ENCODE peak calls at places on chromosomes 4 and X, in eight cellular contexts. H, L, E, I, P, A, S and D are unnamed samples.
A peak's percentile ranks its signal among the peaks of the same experiment; 100 is the strongest.

GRCh38 chr4:3339566-3339965 is 46.7 kb downstream of the RGS12 start:
- DNase-seq in A (no peak), P (no peak), I (no peak), L (peak; percentile 86), S (no peak), E (no peak), H (no peak), D (no peak)

GRCh38 chrX:39238017-39238416 is 436.8 kb downstream of the MID1IP1 start:
- DNase-seq in I (no peak), E (no peak), L (no peak), A (no peak), H (no peak), S (no peak), P (no peak), D (no peak)

GRCh38 chrX:30364229-30364628 is 55.0 kb upstream of the NR0B1 start:
- DNase-seq in H (no peak), P (no peak), A (no peak), I (no peak), S (no peak), E (no peak), L (no peak), D (no peak)

GRCh38 chr4:1285790-1286553 is 3.7 kb upstream of the MAEA start:
- DNase-seq in L (no peak), H (no peak), P (no peak), I (peak; percentile 63), S (no peak), E (peak; percentile 48), A (no peak), D (no peak)

GRCh38 chr4:177339794-177340374 is 30.2 kb downstream of the NEIL3 start:
- DNase-seq in H (no peak), S (peak; percentile 30), E (peak; percentile 26), I (peak; percentile 23), L (no peak), P (no peak), A (peak; percentile 8), D (no peak)

GRCh38 chr4:140025470-140025869 is 128.5 kb downstream of the MAML3 start:
- DNase-seq in P (no peak), A (no peak), S (no peak), H (no peak), L (no peak), I (no peak), E (no peak), D (no peak)

GRCh38 chrX:144006811-144007210 is 122.9 kb downstream of the UBE2NL start:
- DNase-seq in A (no peak), I (no peak), H (no peak), S (no peak), L (no peak), E (no peak), P (no peak), D (no peak)

GRCh38 chrX:2552621-2553297 is 52.0 kb upstream of the DHRSX start:
- DNase-seq in P (no peak), A (no peak), L (no peak), H (no peak), E (peak; percentile 78), I (no peak), S (no peak), D (no peak)

GRCh38 chrX:96027363-96027894 is 657.2 kb upstream of the DIAPH2 start:
- DNase-seq in L (no peak), E (no peak), A (no peak), I (no peak), H (no peak), S (no peak), P (no peak), D (no peak)

GRCh38 chr4:57418133-57418532 is 307.9 kb upstream of the IGFBP7 start:
- DNase-seq in H (no peak), L (no peak), P (no peak), A (no peak), S (no peak), E (peak; percentile 4), I (no peak), D (no peak)

GRCh38 chr4:23163649-23164436 is 471.1 kb downstream of the GBA3 start:
- DNase-seq in P (no peak), E (peak; percentile 2), H (no peak), A (no peak), S (no peak), L (no peak), I (peak; percentile 25), D (no peak)

GRCh38 chr4:12961713-12962112 is 522.4 kb downstream of the RAB28 start:
- DNase-seq in P (no peak), I (no peak), H (no peak), A (no peak), S (no peak), L (no peak), E (no peak), D (no peak)

GRCh38 chr4:121140712-121141111 is 23.4 kb downstream of the TNIP3 start:
- DNase-seq in L (no peak), I (no peak), E (no peak), A (no peak), P (no peak), S (no peak), H (peak; percentile 86), D (no peak)

GRCh38 chr4:24210332-24210902 is 320.6 kb upstream of the PPARGC1A start:
- DNase-seq in I (no peak), P (peak; percentile 20), S (no peak), H (peak; percentile 85), A (peak; percentile 87), L (peak; percentile 89), E (peak; percentile 62), D (peak; percentile 69)

GRCh38 chr4:7788687-7789425 is 150.8 kb downstream of the AFAP1 start:
- DNase-seq in S (no peak), P (no peak), A (no peak), I (no peak), H (no peak), L (no peak), E (no peak), D (peak; percentile 84)

DNA sequence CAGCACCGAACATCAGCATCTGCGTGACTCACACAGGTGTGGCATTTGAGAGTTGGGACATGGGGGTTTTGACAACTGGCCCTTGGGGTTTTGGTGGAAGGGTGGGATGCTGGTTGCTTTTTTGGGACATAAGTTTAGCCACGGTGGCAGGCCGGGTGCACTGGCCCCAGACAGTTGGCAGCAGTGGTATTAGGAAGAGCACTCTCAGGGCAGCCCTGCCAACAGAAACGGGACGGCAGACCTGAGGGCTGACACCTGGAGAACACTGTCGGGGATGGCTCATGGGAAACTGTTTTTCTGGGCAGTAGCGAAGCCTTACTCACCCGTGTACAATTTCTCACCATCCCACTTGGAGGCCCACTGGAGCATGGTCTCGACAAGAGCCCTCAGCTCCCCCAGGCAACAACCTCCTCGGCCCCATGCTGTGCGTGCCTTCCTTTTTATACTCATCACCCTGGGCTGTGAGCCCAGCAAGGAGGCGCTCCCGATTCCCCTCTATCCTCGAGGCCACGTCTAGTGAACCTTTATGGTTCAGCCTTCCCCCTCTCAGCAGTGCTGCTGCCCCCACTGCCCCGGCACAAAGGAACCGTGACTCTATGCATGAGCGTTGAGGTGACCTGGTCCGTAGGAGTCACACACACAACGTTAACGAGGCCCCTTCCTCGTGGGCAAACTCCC is 30.6 kb downstream of the WDR1 start:
- DNase-seq in L (no peak), A (no peak), S (no peak), H (no peak), P (peak; percentile 2), I (no peak), E (no peak), D (peak; percentile 52)
- H3K27ac ChIP-seq in L (peak overlapping the region; percentile 32), A (peak overlapping the region; percentile 11), S (peak overlapping the region; percentile 75), H (no peak overlapping the region), P (no peak overlapping the region), I (no peak overlapping the region), E (no peak overlapping the region), D (no peak overlapping the region)

GRCh38 chrX:102154218-102154860 is 1.4 kb downstream of the BEX5 start:
- DNase-seq in A (no peak), S (peak; percentile 5), I (peak; percentile 64), L (no peak), E (no peak), H (no peak), P (no peak), D (no peak)
- TF ChIP-seq CTCF in A (no peak), S (no peak), I (peak; percentile 59), L (peak; percentile 3), E (no peak), H (no peak), P (no peak), D (peak; percentile 29)

DNA sequence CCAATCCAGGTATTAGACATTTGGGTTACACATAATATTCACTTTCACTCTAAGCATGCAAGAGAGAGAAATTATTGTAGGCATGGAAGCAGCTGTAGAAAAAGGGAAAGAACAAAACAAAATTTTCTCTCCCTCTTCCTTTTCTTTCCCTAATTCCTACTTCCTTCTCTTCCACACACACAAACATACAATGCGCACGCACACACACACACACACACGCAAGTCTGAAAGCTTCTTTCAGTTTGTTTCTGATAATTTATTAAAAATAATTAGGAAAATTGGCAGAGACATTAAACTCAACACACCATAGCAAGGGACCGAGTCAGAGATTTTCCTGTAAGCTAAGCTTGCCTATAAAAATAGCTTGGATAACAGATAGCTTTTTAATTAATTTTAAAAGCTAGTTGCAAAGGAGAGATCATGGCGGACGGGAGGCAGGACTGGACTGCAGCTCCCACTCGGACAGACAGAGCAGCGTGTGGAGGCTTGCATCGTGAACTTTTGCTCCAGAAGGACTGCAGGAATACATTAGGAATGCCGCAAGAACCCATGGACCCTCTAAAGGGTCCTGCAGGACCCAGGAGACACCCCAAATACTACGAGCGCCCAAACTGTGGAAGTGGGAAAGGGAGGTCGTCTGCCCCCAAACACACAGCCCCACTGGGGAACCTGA is 92.6 kb upstream of the MAPK10 start:
- DNase-seq in S (no peak), I (no peak), A (no peak), H (peak; percentile 40), E (no peak), L (no peak), P (peak; percentile 15), D (no peak)
- H3K27ac ChIP-seq in S (no peak overlapping the region), I (no peak overlapping the region), A (peak overlapping the region; percentile 63), H (peak overlapping the region; percentile 48), E (no peak overlapping the region), L (peak overlapping the region; percentile 72), P (peak overlapping the region; percentile 78), D (no peak overlapping the region)

GRCh38 chr4:15670576-15670975 is 11.1 kb upstream of the FAM200B start:
- DNase-seq in S (no peak), H (no peak), I (no peak), P (no peak), E (no peak), A (no peak), L (no peak), D (no peak)
- TF ChIP-seq CTCF in S (no peak), H (no peak), I (no peak), P (no peak), E (no peak), A (no peak), L (no peak), D (no peak)